ENCODE peak calls at places on chromosomes 16 and 17, in four cellular contexts. One of them, this sample, is unnamed. For H3K4me1, the result is how much of the 10 kb centered on the place peaks cover.

GRCh38 chr17:14308965-14309879 is 8.3 kb downstream of the HS3ST3B1 start:
- DNase-seq in A673: peak
- DNase-seq in naive thymus-derived CD4-positive, alpha-beta T cell: peak
- DNase-seq in aorta: peak
- DNase-seq in this sample: peak

GRCh38 chr17:55632893-55633292 is 89.8 kb downstream of the TMEM100 start:
- DNase-seq in A673: no peak
- DNase-seq in naive thymus-derived CD4-positive, alpha-beta T cell: no peak
- DNase-seq in aorta: no peak
- DNase-seq in this sample: no peak

GRCh38 chr17:38510424-38511125 is 82.3 kb downstream of the ARHGAP23 start:
- DNase-seq in A673: peak
- DNase-seq in naive thymus-derived CD4-positive, alpha-beta T cell: no peak
- DNase-seq in aorta: no peak
- DNase-seq in this sample: peak

GRCh38 chr17:81601525-81602120 is 35.3 kb downstream of the NPLOC4 start:
- DNase-seq in A673: peak
- DNase-seq in naive thymus-derived CD4-positive, alpha-beta T cell: peak
- DNase-seq in aorta: no peak
- DNase-seq in this sample: peak

GRCh38 chr17:49407981-49408501 is 6.6 kb downstream of the PHB1 start:
- DNase-seq in A673: peak
- DNase-seq in naive thymus-derived CD4-positive, alpha-beta T cell: peak
- DNase-seq in aorta: peak
- DNase-seq in this sample: peak

GRCh38 chr17:80624864-80625263 is 80.2 kb downstream of the RPTOR start:
- DNase-seq in A673: no peak
- DNase-seq in naive thymus-derived CD4-positive, alpha-beta T cell: no peak
- DNase-seq in aorta: no peak
- DNase-seq in this sample: no peak

GRCh38 chr17:29347831-29348281 is 42.3 kb upstream of the TAOK1 start:
- DNase-seq in A673: peak
- DNase-seq in naive thymus-derived CD4-positive, alpha-beta T cell: no peak
- DNase-seq in aorta: no peak
- DNase-seq in this sample: no peak

GRCh38 chr16:4936991-4937781 is at the start of gene PPL:
- DNase-seq in A673: no peak
- DNase-seq in naive thymus-derived CD4-positive, alpha-beta T cell: peak
- DNase-seq in aorta: no peak
- DNase-seq in this sample: no peak

GRCh38 chr17:45311762-45312476 is 4.9 kb downstream of the MAP3K14 start:
- DNase-seq in A673: no peak
- DNase-seq in naive thymus-derived CD4-positive, alpha-beta T cell: peak
- DNase-seq in aorta: no peak
- DNase-seq in this sample: no peak

GRCh38 chr17:21453144-21453982 is 77.2 kb downstream of the KCNJ12 start:
- DNase-seq in A673: no peak
- DNase-seq in naive thymus-derived CD4-positive, alpha-beta T cell: no peak
- DNase-seq in aorta: no peak
- DNase-seq in this sample: no peak

GRCh38 chr16:57616871-57617270 is 11.6 kb upstream of the ADGRG1 start:
- DNase-seq in A673: no peak
- DNase-seq in naive thymus-derived CD4-positive, alpha-beta T cell: no peak
- DNase-seq in aorta: peak
- DNase-seq in this sample: no peak

GRCh38 chr16:56457927-56458470 is 6.6 kb downstream of the OGFOD1 start:
- DNase-seq in A673: no peak
- DNase-seq in naive thymus-derived CD4-positive, alpha-beta T cell: no peak
- DNase-seq in aorta: no peak
- DNase-seq in this sample: no peak

GRCh38 chr17:59783221-59784016 is 76.0 kb downstream of the VMP1 start:
- DNase-seq in A673: peak
- DNase-seq in naive thymus-derived CD4-positive, alpha-beta T cell: no peak
- DNase-seq in aorta: no peak
- DNase-seq in this sample: no peak

GRCh38 chr17:15261063-15261817 is 3.9 kb downstream of the PMP22 start:
- DNase-seq in A673: peak
- DNase-seq in naive thymus-derived CD4-positive, alpha-beta T cell: no peak
- DNase-seq in aorta: peak
- DNase-seq in this sample: no peak

GRCh38 chr16:10667239-10667638 is 27.5 kb downstream of the TEKT5 start:
- DNase-seq in A673: no peak
- DNase-seq in naive thymus-derived CD4-positive, alpha-beta T cell: no peak
- DNase-seq in aorta: peak
- DNase-seq in this sample: no peak

GRCh38 chr16:74752756-74753155 is 21.9 kb downstream of the FA2H start:
- DNase-seq in A673: no peak
- DNase-seq in naive thymus-derived CD4-positive, alpha-beta T cell: no peak
- DNase-seq in aorta: peak
- DNase-seq in this sample: no peak

GRCh38 chr16:64339052-64339770 is 782.7 kb downstream of the CDH11 start:
- DNase-seq in A673: no peak
- DNase-seq in naive thymus-derived CD4-positive, alpha-beta T cell: no peak
- DNase-seq in aorta: no peak
- DNase-seq in this sample: no peak

GRCh38 chr16:57615813-57616212 is 12.6 kb upstream of the ADGRG1 start:
- DNase-seq in A673: no peak
- DNase-seq in naive thymus-derived CD4-positive, alpha-beta T cell: no peak
- DNase-seq in aorta: peak
- DNase-seq in this sample: no peak

GRCh38 chr17:13540546-13540945 is 61.2 kb downstream of the HS3ST3A1 start:
- DNase-seq in A673: no peak
- DNase-seq in naive thymus-derived CD4-positive, alpha-beta T cell: no peak
- DNase-seq in aorta: no peak
- DNase-seq in this sample: no peak

GRCh38 chr17:47989700-47990099 is 18.8 kb downstream of the CDK5RAP3 start:
- DNase-seq in A673: no peak
- DNase-seq in naive thymus-derived CD4-positive, alpha-beta T cell: no peak
- DNase-seq in aorta: no peak
- DNase-seq in this sample: peak

GRCh38 chr17:30093463-30094147 is 23.0 kb upstream of the NSRP1 start:
- DNase-seq in A673: peak
- DNase-seq in naive thymus-derived CD4-positive, alpha-beta T cell: peak
- DNase-seq in aorta: no peak
- DNase-seq in this sample: peak

GRCh38 chr16:49021136-49021535 is 260.5 kb downstream of the CBLN1 start:
- DNase-seq in A673: no peak
- DNase-seq in naive thymus-derived CD4-positive, alpha-beta T cell: no peak
- DNase-seq in aorta: no peak
- DNase-seq in this sample: no peak

GRCh38 chr16:65909310-65910050 is 457.0 kb upstream of the CDH5 start:
- DNase-seq in A673: peak
- DNase-seq in naive thymus-derived CD4-positive, alpha-beta T cell: no peak
- DNase-seq in aorta: no peak
- DNase-seq in this sample: no peak

GRCh38 chr16:51151435-51151950 is 423 bp upstream of the SALL1 start:
- DNase-seq in A673: peak
- DNase-seq in naive thymus-derived CD4-positive, alpha-beta T cell: no peak
- DNase-seq in aorta: no peak
- DNase-seq in this sample: peak

GRCh38 chr17:41404024-41404651 is 6.7 kb upstream of the KRT31 start:
- DNase-seq in A673: no peak
- DNase-seq in naive thymus-derived CD4-positive, alpha-beta T cell: peak
- DNase-seq in aorta: no peak
- DNase-seq in this sample: peak

GRCh38 chr16:10740845-10741208 is 2.8 kb upstream of the NUBP1 start:
- DNase-seq in A673: no peak
- DNase-seq in naive thymus-derived CD4-positive, alpha-beta T cell: no peak
- DNase-seq in aorta: no peak
- DNase-seq in this sample: no peak

GRCh38 chr17:57424273-57424672 is 167.9 kb downstream of the MSI2 start:
- DNase-seq in A673: no peak
- DNase-seq in naive thymus-derived CD4-positive, alpha-beta T cell: no peak
- DNase-seq in aorta: no peak
- DNase-seq in this sample: no peak

GRCh38 chr17:57422574-57423164 is 166.3 kb downstream of the MSI2 start:
- DNase-seq in A673: no peak
- DNase-seq in naive thymus-derived CD4-positive, alpha-beta T cell: no peak
- DNase-seq in aorta: no peak
- DNase-seq in this sample: no peak

GRCh38 chr17:57423541-57423940 is 167.2 kb downstream of the MSI2 start:
- DNase-seq in A673: no peak
- DNase-seq in naive thymus-derived CD4-positive, alpha-beta T cell: no peak
- DNase-seq in aorta: no peak
- DNase-seq in this sample: no peak

GRCh38 chr17:57425903-57426574 is 169.7 kb downstream of the MSI2 start:
- DNase-seq in A673: peak
- DNase-seq in naive thymus-derived CD4-positive, alpha-beta T cell: no peak
- DNase-seq in aorta: no peak
- DNase-seq in this sample: no peak

DNA sequence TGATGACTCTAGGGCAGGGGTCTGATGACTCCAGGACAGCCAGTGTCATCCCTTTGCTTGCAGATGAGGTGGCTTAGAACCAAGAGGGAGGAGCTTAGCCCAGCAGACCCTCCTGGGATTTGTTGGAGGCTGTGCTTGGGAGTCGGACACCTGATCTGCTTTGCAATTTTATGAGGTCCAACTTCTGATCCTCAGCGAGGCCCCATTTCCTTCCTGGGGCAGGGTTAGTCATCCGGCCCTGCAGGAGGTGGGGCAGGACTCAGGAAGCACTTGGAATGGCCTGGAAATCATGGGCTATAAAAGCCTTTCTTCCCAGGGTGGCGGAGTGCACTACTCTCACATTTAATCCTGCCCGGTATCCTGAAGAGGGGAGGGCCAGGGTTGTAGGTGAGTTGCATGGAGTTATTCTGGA is 168.5 kb downstream of the MSI2 start:
- DNase-seq in A673: peak
- DNase-seq in naive thymus-derived CD4-positive, alpha-beta T cell: no peak
- DNase-seq in aorta: no peak
- DNase-seq in this sample: peak
- H3K4me3 ChIP-seq in A673: no peak
- H3K4me3 ChIP-seq in naive thymus-derived CD4-positive, alpha-beta T cell: no peak
- H3K4me3 ChIP-seq in aorta: no peak
- H3K4me3 ChIP-seq in this sample: no peak

DNA sequence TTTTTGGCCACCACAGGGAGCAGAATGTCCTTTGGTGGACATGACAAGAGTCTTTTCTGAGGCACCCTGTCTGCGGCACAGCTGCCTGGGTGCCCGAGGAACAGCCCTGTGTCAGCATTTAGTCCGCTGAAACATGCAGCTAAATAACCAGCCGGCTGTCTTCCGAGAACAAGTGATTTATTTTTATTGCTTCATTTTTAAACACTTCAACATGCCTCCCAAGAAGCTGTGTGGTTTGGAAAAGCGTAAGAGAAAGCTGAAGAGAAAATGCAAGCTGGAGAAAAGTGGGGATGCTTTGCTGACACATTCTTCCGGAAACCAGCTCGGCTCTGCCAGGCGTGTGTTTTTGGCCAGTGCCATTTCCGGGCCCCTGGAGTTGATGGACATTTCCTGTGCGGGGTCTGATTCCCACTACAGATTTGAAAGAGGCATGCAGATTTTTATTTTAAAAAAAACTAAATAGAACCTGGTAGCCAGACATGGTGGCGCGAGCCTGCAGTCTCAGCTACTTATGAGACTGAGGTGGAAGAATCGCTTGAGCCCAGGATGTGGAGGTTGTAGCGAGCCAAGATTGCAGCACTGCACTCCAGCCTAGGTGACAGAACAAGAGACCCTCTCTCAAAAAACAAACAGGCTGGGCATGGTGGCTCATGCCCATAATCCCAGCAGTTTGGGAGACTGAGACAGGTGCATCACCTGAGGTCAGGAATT is 94.8 kb downstream of the SEC14L1 start:
- DNase-seq in A673: peak
- DNase-seq in naive thymus-derived CD4-positive, alpha-beta T cell: no peak
- DNase-seq in aorta: peak
- DNase-seq in this sample: peak
- H3K27ac ChIP-seq in A673: peak
- H3K27ac ChIP-seq in naive thymus-derived CD4-positive, alpha-beta T cell: no peak
- H3K27ac ChIP-seq in aorta: peak
- H3K27ac ChIP-seq in this sample: no peak

GRCh38 chr17:61284174-61284573 is 115.5 kb upstream of the TBX2 start:
- DNase-seq in A673: no peak
- DNase-seq in naive thymus-derived CD4-positive, alpha-beta T cell: no peak
- DNase-seq in aorta: no peak
- DNase-seq in this sample: no peak

GRCh38 chr17:61284746-61285145 is 114.9 kb upstream of the TBX2 start:
- DNase-seq in A673: no peak
- DNase-seq in naive thymus-derived CD4-positive, alpha-beta T cell: no peak
- DNase-seq in aorta: no peak
- DNase-seq in this sample: no peak

GRCh38 chr17:61282377-61282776 is 117.3 kb upstream of the TBX2 start:
- DNase-seq in A673: no peak
- DNase-seq in naive thymus-derived CD4-positive, alpha-beta T cell: no peak
- DNase-seq in aorta: no peak
- DNase-seq in this sample: no peak

GRCh38 chr17:61280851-61281250 is 118.8 kb upstream of the TBX2 start:
- DNase-seq in A673: no peak
- DNase-seq in naive thymus-derived CD4-positive, alpha-beta T cell: no peak
- DNase-seq in aorta: no peak
- DNase-seq in this sample: no peak

DNA sequence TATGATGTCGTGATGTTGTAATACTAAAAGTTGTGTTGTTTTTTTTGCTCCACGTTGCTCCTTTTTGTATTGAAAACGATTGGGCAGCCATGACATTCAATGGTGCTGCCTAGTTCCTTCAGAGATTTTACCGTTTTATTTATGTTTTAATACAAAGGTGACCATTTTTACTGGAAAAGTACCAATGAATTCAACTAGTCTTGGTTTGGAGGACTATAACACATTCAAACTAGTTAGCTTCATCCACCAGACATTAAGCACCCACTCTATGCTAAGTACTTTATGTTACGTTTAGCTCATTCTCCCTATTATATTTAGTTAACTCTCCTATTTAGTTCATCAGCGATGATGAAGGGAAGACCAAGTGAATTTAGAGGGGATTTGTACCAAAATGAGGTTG is 116.6 kb upstream of the TBX2 start:
- DNase-seq in A673: no peak
- DNase-seq in naive thymus-derived CD4-positive, alpha-beta T cell: no peak
- DNase-seq in aorta: no peak
- DNase-seq in this sample: no peak
- H3K4me1 ChIP-seq in A673: under half
- H3K4me1 ChIP-seq in naive thymus-derived CD4-positive, alpha-beta T cell: under half
- H3K4me1 ChIP-seq in aorta: under half
- H3K4me1 ChIP-seq in this sample: under half

DNA sequence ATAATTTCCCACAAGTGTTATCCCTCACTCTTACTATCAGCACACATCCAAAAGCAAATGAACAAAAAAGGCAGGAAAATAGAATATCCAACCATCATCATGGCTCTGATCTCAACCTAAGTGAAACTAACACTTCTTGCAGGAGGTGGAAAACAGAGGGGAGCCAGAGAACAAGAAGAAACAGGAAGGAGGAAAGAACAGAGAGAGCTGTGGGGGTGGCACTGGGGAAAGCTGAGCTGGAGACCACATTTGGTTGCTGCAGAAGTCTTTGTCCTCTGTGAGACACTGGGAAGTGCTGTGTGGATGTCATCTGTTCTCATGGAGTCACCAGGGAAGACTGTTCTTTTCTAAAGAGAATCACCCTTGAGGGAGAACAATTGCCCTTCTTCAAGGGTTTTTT is 34.7 kb downstream of the GRB7 start:
- DNase-seq in A673: no peak
- DNase-seq in naive thymus-derived CD4-positive, alpha-beta T cell: no peak
- DNase-seq in aorta: no peak
- DNase-seq in this sample: no peak
- H3K4me3 ChIP-seq in A673: no peak
- H3K4me3 ChIP-seq in naive thymus-derived CD4-positive, alpha-beta T cell: peak
- H3K4me3 ChIP-seq in aorta: no peak
- H3K4me3 ChIP-seq in this sample: no peak

This sample was measured in SJCRH30.